ENCODE peak calls at places on chromosomes 4 and X, in seven cellular contexts. O, P, A, E, F, B and R are unnamed samples.
A peak's percentile ranks its signal among the peaks of the same experiment; 100 is the strongest.

GRCh38 chr4:95377511-95377910 is 171.3 kb downstream of the UNC5C start:
- DNase-seq in E (no peak), F (no peak), P (no peak), A (no peak), B (no peak), O (no peak), R (no peak)

GRCh38 chr4:828641-829271 is 2.8 kb upstream of the CPLX1 start:
- DNase-seq in F (no peak), B (no peak), E (peak; percentile 70), P (no peak), O (no peak), A (peak; percentile 67), R (no peak)

GRCh38 chr4:15376145-15376544 is 51.7 kb upstream of the C1QTNF7 start:
- DNase-seq in E (no peak), O (no peak), F (no peak), A (no peak), B (no peak), P (no peak), R (no peak)

GRCh38 chr4:70678383-70678999 is 9.8 kb upstream of the UTP3 start:
- DNase-seq in A (no peak), F (no peak), O (no peak), B (no peak), P (no peak), E (no peak), R (no peak)

GRCh38 chrX:19799319-19800182 is 87.8 kb downstream of the SH3KBP1 start:
- DNase-seq in P (no peak), O (no peak), E (no peak), B (peak; percentile 31), F (peak; percentile 55), A (no peak), R (peak; percentile 15)

GRCh38 chr4:152468408-152468807 is 67.5 kb downstream of the FBXW7 start:
- DNase-seq in B (no peak), O (no peak), E (no peak), F (no peak), A (no peak), P (no peak), R (no peak)

GRCh38 chr4:107391009-107391629 is 328.9 kb downstream of the PAPSS1 start:
- DNase-seq in A (no peak), E (no peak), P (no peak), F (no peak), B (no peak), O (no peak), R (no peak)

GRCh38 chr4:94641702-94642560 is 115.8 kb upstream of the BMPR1B start:
- DNase-seq in O (no peak), B (peak; percentile 78), A (no peak), F (peak; percentile 69), P (no peak), E (no peak), R (no peak)

GRCh38 chrX:110427076-110427475 is 68.4 kb downstream of the RTL9 start:
- DNase-seq in A (no peak), P (no peak), F (no peak), E (no peak), O (no peak), B (no peak), R (no peak)

GRCh38 chrX:54819201-54819600 is 11.7 kb downstream of the MAGED2 start:
- DNase-seq in B (no peak), A (peak; percentile 49), O (no peak), F (no peak), P (no peak), E (no peak), R (no peak)

GRCh38 chr4:92483341-92483740 is 179.6 kb downstream of the GRID2 start:
- DNase-seq in E (no peak), O (no peak), F (no peak), B (no peak), P (no peak), A (no peak), R (no peak)

DNA sequence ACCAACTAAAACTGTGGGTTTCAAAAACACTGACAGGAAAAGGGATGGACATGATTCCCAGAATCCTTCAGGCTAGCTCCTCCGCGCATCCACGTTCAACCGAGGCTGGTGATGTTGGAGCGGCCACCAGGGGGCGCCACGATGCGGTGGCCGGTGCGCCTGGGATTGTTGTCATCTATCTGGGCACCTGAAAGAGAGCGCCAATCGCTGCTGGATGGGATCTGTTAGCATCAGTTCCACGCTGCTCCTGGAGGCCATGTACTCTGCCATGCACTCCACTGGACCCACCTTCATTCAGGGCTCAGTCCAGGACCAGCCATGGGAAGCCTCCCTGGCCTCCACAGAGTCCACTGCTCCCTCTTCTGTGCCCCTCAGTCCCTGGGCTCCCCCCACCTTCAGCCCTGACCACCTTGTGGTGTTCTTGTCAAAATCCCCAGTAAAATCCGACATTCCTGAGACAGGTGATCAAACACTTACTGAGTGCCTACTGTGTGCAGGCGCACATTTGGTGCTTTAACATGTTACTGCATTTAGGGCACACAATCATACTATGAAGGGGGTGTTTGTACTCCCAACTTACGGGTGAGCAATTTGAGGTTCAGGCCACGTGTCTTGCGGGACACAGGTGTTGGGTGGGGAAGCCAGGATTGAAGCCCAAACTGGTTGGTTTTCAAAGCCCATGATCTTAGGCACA is 71.1 kb downstream of the CRMP1 start:
- DNase-seq in B (no peak), O (no peak), F (no peak), A (no peak), P (no peak), E (peak; percentile 82), R (no peak)
- TF ChIP-seq POLR2A in B (no peak), O (no peak), F (no peak), A (no peak), P (no peak), E (no peak), R (no peak)

DNA sequence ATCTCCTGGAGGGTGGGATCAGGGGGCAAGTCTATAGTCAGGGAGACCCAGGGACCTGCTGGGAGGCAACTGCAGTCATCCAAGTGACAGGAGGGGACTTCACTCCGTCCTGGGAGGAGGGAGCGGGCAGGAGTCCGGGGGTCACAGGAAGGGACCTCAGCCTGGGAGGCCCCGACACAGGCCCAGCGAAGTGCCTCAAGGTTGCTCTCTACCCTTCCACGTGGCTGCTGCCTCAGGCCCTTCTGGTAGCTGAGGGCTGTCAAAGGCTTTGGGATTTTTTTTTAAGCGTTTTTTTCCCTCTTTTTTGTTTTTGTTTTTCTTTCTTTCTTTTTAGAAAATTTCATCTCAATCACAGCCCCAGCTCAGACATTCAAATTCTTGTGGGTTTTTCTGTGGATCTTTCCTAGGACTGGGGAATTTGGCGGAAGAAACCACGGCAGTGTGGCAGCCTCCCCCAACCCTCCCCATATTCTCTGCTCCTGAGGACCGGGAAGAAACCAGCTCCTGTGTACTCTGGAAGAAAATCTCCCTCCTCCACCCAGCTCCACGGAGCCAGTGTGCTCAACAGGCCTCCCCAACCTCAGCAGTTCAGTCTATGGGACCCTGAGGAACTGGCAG is 1.4 kb upstream of the HAUS7 start:
- DNase-seq in B (peak; percentile 31), O (no peak), A (no peak), F (no peak), P (no peak), E (no peak), R (no peak)
- TF ChIP-seq POLR2A in B (no peak), O (no peak), A (no peak), F (no peak), P (no peak), E (no peak), R (no peak)

DNA sequence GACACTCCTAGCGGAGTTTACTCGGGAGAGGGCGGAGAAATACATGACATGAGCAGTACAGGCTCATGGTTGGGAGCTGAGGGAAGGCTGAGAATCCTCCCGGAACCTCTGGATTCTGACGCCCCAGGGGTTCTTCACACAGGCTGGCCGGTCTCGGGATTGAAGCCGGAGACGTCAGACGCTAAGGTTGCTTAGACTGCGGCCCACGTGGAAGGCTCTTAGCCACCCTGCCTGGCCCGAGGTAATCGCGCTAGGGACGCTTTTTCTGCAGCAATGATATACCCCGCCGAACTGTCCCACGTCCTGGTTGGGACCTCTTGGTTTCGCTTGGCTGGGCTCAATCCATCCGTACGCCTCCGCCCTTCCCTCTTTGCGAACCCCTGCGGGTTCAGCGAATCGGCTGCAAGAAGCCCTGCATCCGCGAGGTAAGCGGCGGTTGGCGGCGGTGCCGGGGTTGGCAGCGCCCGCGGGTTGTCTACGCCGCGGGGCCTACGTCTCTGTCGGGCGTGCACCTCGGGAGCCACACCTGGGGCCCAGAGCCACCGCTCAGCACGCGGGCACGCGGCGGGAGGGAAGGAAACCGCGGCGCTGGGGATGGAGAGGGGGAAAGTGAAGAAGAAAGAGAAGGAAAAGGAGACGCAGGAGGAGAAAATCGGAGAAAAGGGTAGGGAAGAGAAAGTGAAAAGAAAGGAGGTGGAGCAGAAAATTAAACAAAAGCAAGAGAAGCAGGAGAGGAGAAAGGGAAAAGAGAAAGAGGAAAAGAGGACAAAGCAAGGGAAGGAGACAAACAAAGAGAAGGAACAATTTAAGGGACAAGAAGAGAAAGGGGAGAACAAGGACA is at the start of gene ARL9:
- DNase-seq in F (peak; percentile 61), B (peak; percentile 40), P (no peak), E (peak; percentile 92), O (peak; percentile 49), A (peak; percentile 55), R (peak; percentile 91)
- TF ChIP-seq POLR2A in F (no peak), B (no peak), P (no peak), E (no peak), O (peak; percentile 17), A (no peak), R (no peak)

DNA sequence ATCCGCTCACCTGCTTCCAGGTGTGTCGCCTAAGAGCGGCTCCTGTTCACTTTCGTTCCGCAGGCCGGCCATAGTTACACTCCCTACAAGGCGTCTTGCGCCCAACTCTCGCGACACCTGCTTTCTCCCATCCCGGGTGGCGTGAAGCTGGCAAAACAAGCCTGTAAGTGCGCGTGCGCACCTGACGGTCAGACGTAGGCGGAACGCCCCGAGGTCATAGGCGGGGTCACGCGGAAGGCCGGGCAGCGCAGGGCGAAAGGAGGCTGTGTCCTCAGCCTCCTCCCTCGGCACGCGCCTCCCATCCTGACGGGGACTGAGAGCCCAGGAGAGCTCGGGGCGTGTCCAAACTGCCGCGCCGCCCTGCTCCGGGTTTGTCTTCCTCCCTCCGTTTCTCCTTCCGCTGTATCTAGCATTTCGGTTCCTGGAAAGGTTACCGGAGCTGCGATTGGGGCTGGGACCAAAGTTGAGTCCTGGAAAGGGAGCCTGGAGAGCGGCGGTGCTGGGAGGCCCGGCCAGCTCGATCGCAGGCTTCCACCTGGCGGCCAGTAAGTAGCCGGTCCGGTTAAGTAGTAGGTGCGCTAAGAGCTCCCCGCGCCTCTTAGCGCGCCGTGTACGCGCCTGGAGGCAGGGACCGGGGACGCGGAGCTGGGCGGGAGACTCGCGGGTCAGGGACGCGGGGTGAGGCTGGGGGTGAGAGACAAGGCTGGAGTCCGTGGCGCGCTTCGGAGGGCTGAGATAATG is at the start of the genes ABHD18 and MFSD8:
- DNase-seq in A (peak; percentile 99), E (peak; percentile 98), F (peak; percentile 99), B (peak; percentile 99), P (peak; percentile 99), O (peak; percentile 100), R (peak; percentile 100)
- TF ChIP-seq POLR2A in A (peak; percentile 75), E (no peak), F (peak; percentile 76), B (peak; percentile 71), P (peak; percentile 43), O (peak; percentile 89), R (no peak)